ENCODE peak calls at places on chromosomes 7 and 10, in seven cellular contexts. One of them, this sample, is unnamed.

GRCh38 chr10:99708428-99709010 is 23.4 kb downstream of the COX15 start:
- DNase-seq in GOT3: no peak
- DNase-seq in activated CD4-positive, alpha-beta T cell treated with anti-CD3 and anti-CD28 coated beads, Interleukin-2, amount 10 ng/mL, durations not matched to agents 7 days and 5 days: no peak
- DNase-seq in CD4-positive, alpha-beta T cell: no peak
- DNase-seq in SW 1271: no peak
- DNase-seq in M059J: no peak
- DNase-seq in aorta: no peak
- DNase-seq in this sample: peak; percentile 22

GRCh38 chr7:36253699-36254098 is 100.6 kb downstream of the EEPD1 start:
- DNase-seq in GOT3: no peak
- DNase-seq in activated CD4-positive, alpha-beta T cell treated with anti-CD3 and anti-CD28 coated beads, Interleukin-2, amount 10 ng/mL, durations not matched to agents 7 days and 5 days: no peak
- DNase-seq in CD4-positive, alpha-beta T cell: no peak
- DNase-seq in SW 1271: no peak
- DNase-seq in M059J: no peak
- DNase-seq in aorta: no peak
- DNase-seq in this sample: no peak

GRCh38 chr7:103859699-103860098 is 129.8 kb downstream of the RELN start:
- DNase-seq in GOT3: no peak
- DNase-seq in activated CD4-positive, alpha-beta T cell treated with anti-CD3 and anti-CD28 coated beads, Interleukin-2, amount 10 ng/mL, durations not matched to agents 7 days and 5 days: no peak
- DNase-seq in CD4-positive, alpha-beta T cell: no peak
- DNase-seq in SW 1271: no peak
- DNase-seq in M059J: peak; percentile 26
- DNase-seq in aorta: no peak
- DNase-seq in this sample: no peak

GRCh38 chr7:112942981-112943380 is 143.6 kb downstream of the GPR85 start:
- DNase-seq in GOT3: no peak
- DNase-seq in activated CD4-positive, alpha-beta T cell treated with anti-CD3 and anti-CD28 coated beads, Interleukin-2, amount 10 ng/mL, durations not matched to agents 7 days and 5 days: no peak
- DNase-seq in CD4-positive, alpha-beta T cell: no peak
- DNase-seq in SW 1271: no peak
- DNase-seq in M059J: no peak
- DNase-seq in aorta: no peak
- DNase-seq in this sample: no peak

GRCh38 chr10:32906595-32906994 is 51.4 kb downstream of the ITGB1 start:
- DNase-seq in GOT3: no peak
- DNase-seq in activated CD4-positive, alpha-beta T cell treated with anti-CD3 and anti-CD28 coated beads, Interleukin-2, amount 10 ng/mL, durations not matched to agents 7 days and 5 days: no peak
- DNase-seq in CD4-positive, alpha-beta T cell: no peak
- DNase-seq in SW 1271: no peak
- DNase-seq in M059J: no peak
- DNase-seq in aorta: no peak
- DNase-seq in this sample: no peak

GRCh38 chr7:120180221-120180620 is 92.8 kb upstream of the KCND2 start:
- DNase-seq in GOT3: no peak
- DNase-seq in activated CD4-positive, alpha-beta T cell treated with anti-CD3 and anti-CD28 coated beads, Interleukin-2, amount 10 ng/mL, durations not matched to agents 7 days and 5 days: no peak
- DNase-seq in CD4-positive, alpha-beta T cell: no peak
- DNase-seq in SW 1271: no peak
- DNase-seq in M059J: no peak
- DNase-seq in aorta: no peak
- DNase-seq in this sample: no peak

GRCh38 chr7:157139142-157140117 is 704 bp downstream of the UBE3C start:
- DNase-seq in GOT3: no peak
- DNase-seq in activated CD4-positive, alpha-beta T cell treated with anti-CD3 and anti-CD28 coated beads, Interleukin-2, amount 10 ng/mL, durations not matched to agents 7 days and 5 days: peak; percentile 66
- DNase-seq in CD4-positive, alpha-beta T cell: peak; percentile 61
- DNase-seq in SW 1271: no peak
- DNase-seq in M059J: peak; percentile 50
- DNase-seq in aorta: peak; percentile 83
- DNase-seq in this sample: peak; percentile 18

GRCh38 chr10:84214612-84215235 is 10.6 kb downstream of the LRIT2 start:
- DNase-seq in GOT3: no peak
- DNase-seq in activated CD4-positive, alpha-beta T cell treated with anti-CD3 and anti-CD28 coated beads, Interleukin-2, amount 10 ng/mL, durations not matched to agents 7 days and 5 days: peak; percentile 54
- DNase-seq in CD4-positive, alpha-beta T cell: no peak
- DNase-seq in SW 1271: no peak
- DNase-seq in M059J: no peak
- DNase-seq in aorta: no peak
- DNase-seq in this sample: no peak

GRCh38 chr10:15719899-15720634 is at the start of gene ITGA8:
- DNase-seq in GOT3: no peak
- DNase-seq in activated CD4-positive, alpha-beta T cell treated with anti-CD3 and anti-CD28 coated beads, Interleukin-2, amount 10 ng/mL, durations not matched to agents 7 days and 5 days: peak; percentile 7
- DNase-seq in CD4-positive, alpha-beta T cell: no peak
- DNase-seq in SW 1271: no peak
- DNase-seq in M059J: peak; percentile 9
- DNase-seq in aorta: peak; percentile 90
- DNase-seq in this sample: no peak

GRCh38 chr7:102890292-102890970 is 22.4 kb upstream of the LRRC17 start:
- DNase-seq in GOT3: no peak
- DNase-seq in activated CD4-positive, alpha-beta T cell treated with anti-CD3 and anti-CD28 coated beads, Interleukin-2, amount 10 ng/mL, durations not matched to agents 7 days and 5 days: no peak
- DNase-seq in CD4-positive, alpha-beta T cell: no peak
- DNase-seq in SW 1271: no peak
- DNase-seq in M059J: peak; percentile 43
- DNase-seq in aorta: no peak
- DNase-seq in this sample: peak; percentile 91

GRCh38 chr10:95334793-95335120 is 44.0 kb upstream of the PDLIM1 start:
- DNase-seq in GOT3: no peak
- DNase-seq in activated CD4-positive, alpha-beta T cell treated with anti-CD3 and anti-CD28 coated beads, Interleukin-2, amount 10 ng/mL, durations not matched to agents 7 days and 5 days: no peak
- DNase-seq in CD4-positive, alpha-beta T cell: no peak
- DNase-seq in SW 1271: no peak
- DNase-seq in M059J: no peak
- DNase-seq in aorta: no peak
- DNase-seq in this sample: no peak

GRCh38 chr7:132009778-132010177 is 453.4 kb upstream of the PODXL start:
- DNase-seq in GOT3: no peak
- DNase-seq in activated CD4-positive, alpha-beta T cell treated with anti-CD3 and anti-CD28 coated beads, Interleukin-2, amount 10 ng/mL, durations not matched to agents 7 days and 5 days: no peak
- DNase-seq in CD4-positive, alpha-beta T cell: no peak
- DNase-seq in SW 1271: no peak
- DNase-seq in M059J: peak; percentile 67
- DNase-seq in aorta: no peak
- DNase-seq in this sample: peak; percentile 54

This sample was measured in astrocyte.